ENCODE peak calls at places on chromosomes 6 and 20, in ten cellular contexts. K, F, S, P, E, A, J, Q, G and B are unnamed samples.

GRCh38 chr6:131995924-131996323 is 44.8 kb upstream of the CCN2 start:
- DNase-seq in K (peak; percentile 88), A (no peak), P (no peak), F (peak; percentile 94), Q (no peak), E (no peak), S (peak; percentile 81), J (no peak), G (no peak), B (peak; percentile 59)

GRCh38 chr6:29414588-29414987 is at the start of gene OR12D1:
- DNase-seq in G (no peak), E (no peak), A (no peak), F (peak; percentile 2), S (peak; percentile 16), Q (no peak), J (no peak), P (no peak), K (no peak), B (no peak)

GRCh38 chr20:57526067-57526884 is 1.3 kb upstream of the CTCFL start:
- DNase-seq in E (peak; percentile 45), P (no peak), K (no peak), A (no peak), G (no peak), F (no peak), Q (no peak), J (no peak), S (peak; percentile 15), B (no peak)

GRCh38 chr6:83462524-83462923 is 31.7 kb upstream of the ME1 start:
- DNase-seq in K (no peak), E (peak; percentile 9), A (no peak), G (no peak), P (no peak), F (no peak), S (no peak), J (no peak), Q (no peak), B (peak; percentile 38)

GRCh38 chr6:6701864-6702263 is 113.3 kb downstream of the LY86 start:
- DNase-seq in A (no peak), S (no peak), F (no peak), P (peak; percentile 74), Q (no peak), G (no peak), K (no peak), E (no peak), J (no peak), B (no peak)

GRCh38 chr6:23621026-23621425 is 505.0 kb upstream of the NRSN1 start:
- DNase-seq in S (no peak), J (no peak), Q (no peak), G (no peak), E (no peak), A (no peak), F (no peak), K (no peak), P (no peak), B (no peak)

GRCh38 chr6:142700032-142700431 is 244.9 kb downstream of the HIVEP2 start:
- DNase-seq in A (no peak), G (no peak), E (no peak), J (no peak), P (no peak), Q (no peak), F (no peak), S (no peak), K (no peak), B (no peak)

GRCh38 chr6:2940010-2940850 is 31.1 kb downstream of the SERPINB6 start:
- DNase-seq in F (no peak), Q (no peak), P (peak; percentile 39), S (no peak), G (peak; percentile 53), J (no peak), E (no peak), K (no peak), A (no peak), B (no peak)

GRCh38 chr6:42390228-42390934 is 61.3 kb downstream of the TRERF1 start:
- DNase-seq in J (no peak), A (no peak), Q (no peak), F (no peak), E (no peak), P (peak; percentile 54), S (no peak), K (no peak), G (no peak), B (no peak)